ENCODE peak calls at places on chromosomes 12 and 14, in nine cellular contexts. One of them, this sample, is unnamed.

GRCh38 chr14:65000868-65001600 is 14.3 kb downstream of the FNTB start:
- DNase-seq in kidney: no peak
- DNase-seq in lower lobe of right lung: no peak
- DNase-seq in tibial artery: no peak
- DNase-seq in hepatocyte: no peak
- DNase-seq in breast epithelium: no peak
- DNase-seq in gastrocnemius medialis: no peak
- DNase-seq in CD8-positive, alpha-beta memory T cell: no peak
- DNase-seq in ovary: no peak
- DNase-seq in this sample: no peak

GRCh38 chr12:123886931-123887582 is 85.6 kb downstream of the CCDC92 start:
- DNase-seq in kidney: no peak
- DNase-seq in lower lobe of right lung: no peak
- DNase-seq in tibial artery: no peak
- DNase-seq in hepatocyte: no peak
- DNase-seq in breast epithelium: no peak
- DNase-seq in gastrocnemius medialis: no peak
- DNase-seq in CD8-positive, alpha-beta memory T cell: no peak
- DNase-seq in ovary: no peak
- DNase-seq in this sample: no peak

GRCh38 chr14:23633160-23633701 is 2.9 kb upstream of the DHRS2 start:
- DNase-seq in kidney: no peak
- DNase-seq in lower lobe of right lung: no peak
- DNase-seq in tibial artery: no peak
- DNase-seq in hepatocyte: peak; percentile 55
- DNase-seq in breast epithelium: no peak
- DNase-seq in gastrocnemius medialis: no peak
- DNase-seq in CD8-positive, alpha-beta memory T cell: no peak
- DNase-seq in ovary: no peak
- DNase-seq in this sample: no peak

GRCh38 chr12:89856431-89856830 is 147.8 kb upstream of the ATP2B1 start:
- DNase-seq in kidney: no peak
- DNase-seq in lower lobe of right lung: no peak
- DNase-seq in tibial artery: no peak
- DNase-seq in hepatocyte: no peak
- DNase-seq in breast epithelium: no peak
- DNase-seq in gastrocnemius medialis: no peak
- DNase-seq in CD8-positive, alpha-beta memory T cell: no peak
- DNase-seq in ovary: no peak
- DNase-seq in this sample: no peak

GRCh38 chr12:39467432-39467870 is 24.5 kb upstream of the KIF21A start:
- DNase-seq in kidney: no peak
- DNase-seq in lower lobe of right lung: no peak
- DNase-seq in tibial artery: no peak
- DNase-seq in hepatocyte: no peak
- DNase-seq in breast epithelium: no peak
- DNase-seq in gastrocnemius medialis: no peak
- DNase-seq in CD8-positive, alpha-beta memory T cell: no peak
- DNase-seq in ovary: no peak
- DNase-seq in this sample: no peak

GRCh38 chr14:94903338-94903737 is 133.4 kb upstream of the GSC start:
- DNase-seq in kidney: peak; percentile 38
- DNase-seq in lower lobe of right lung: no peak
- DNase-seq in tibial artery: no peak
- DNase-seq in hepatocyte: no peak
- DNase-seq in breast epithelium: no peak
- DNase-seq in gastrocnemius medialis: no peak
- DNase-seq in CD8-positive, alpha-beta memory T cell: no peak
- DNase-seq in ovary: no peak
- DNase-seq in this sample: no peak

GRCh38 chr12:92149563-92149962 is 3.9 kb upstream of the BTG1 start:
- DNase-seq in kidney: no peak
- DNase-seq in lower lobe of right lung: no peak
- DNase-seq in tibial artery: no peak
- DNase-seq in hepatocyte: no peak
- DNase-seq in breast epithelium: no peak
- DNase-seq in gastrocnemius medialis: no peak
- DNase-seq in CD8-positive, alpha-beta memory T cell: no peak
- DNase-seq in ovary: no peak
- DNase-seq in this sample: no peak

GRCh38 chr14:37047996-37048395 is 124.4 kb downstream of the SLC25A21 start:
- DNase-seq in kidney: no peak
- DNase-seq in lower lobe of right lung: no peak
- DNase-seq in tibial artery: no peak
- DNase-seq in hepatocyte: no peak
- DNase-seq in breast epithelium: no peak
- DNase-seq in gastrocnemius medialis: no peak
- DNase-seq in CD8-positive, alpha-beta memory T cell: no peak
- DNase-seq in ovary: no peak
- DNase-seq in this sample: no peak

GRCh38 chr14:67420102-67420739 is 8.3 kb upstream of the PLEK2 start:
- DNase-seq in kidney: no peak
- DNase-seq in lower lobe of right lung: no peak
- DNase-seq in tibial artery: no peak
- DNase-seq in hepatocyte: no peak
- DNase-seq in breast epithelium: no peak
- DNase-seq in gastrocnemius medialis: no peak
- DNase-seq in CD8-positive, alpha-beta memory T cell: peak; percentile 6
- DNase-seq in ovary: no peak
- DNase-seq in this sample: no peak

GRCh38 chr14:87995500-87996275 is 2.7 kb upstream of the GALC start:
- DNase-seq in kidney: no peak
- DNase-seq in lower lobe of right lung: no peak
- DNase-seq in tibial artery: no peak
- DNase-seq in hepatocyte: peak; percentile 8
- DNase-seq in breast epithelium: no peak
- DNase-seq in gastrocnemius medialis: no peak
- DNase-seq in CD8-positive, alpha-beta memory T cell: no peak
- DNase-seq in ovary: no peak
- DNase-seq in this sample: no peak

GRCh38 chr12:99983721-99984258 is 946 bp downstream of the ANKS1B start:
- DNase-seq in kidney: no peak
- DNase-seq in lower lobe of right lung: no peak
- DNase-seq in tibial artery: no peak
- DNase-seq in hepatocyte: peak; percentile 4
- DNase-seq in breast epithelium: no peak
- DNase-seq in gastrocnemius medialis: no peak
- DNase-seq in CD8-positive, alpha-beta memory T cell: no peak
- DNase-seq in ovary: no peak
- DNase-seq in this sample: no peak

GRCh38 chr14:101889898-101890297 is 74.5 kb upstream of the DYNC1H1 start:
- DNase-seq in kidney: no peak
- DNase-seq in lower lobe of right lung: no peak
- DNase-seq in tibial artery: no peak
- DNase-seq in hepatocyte: no peak
- DNase-seq in breast epithelium: no peak
- DNase-seq in gastrocnemius medialis: no peak
- DNase-seq in CD8-positive, alpha-beta memory T cell: peak; percentile 9
- DNase-seq in ovary: no peak
- DNase-seq in this sample: no peak

DNA sequence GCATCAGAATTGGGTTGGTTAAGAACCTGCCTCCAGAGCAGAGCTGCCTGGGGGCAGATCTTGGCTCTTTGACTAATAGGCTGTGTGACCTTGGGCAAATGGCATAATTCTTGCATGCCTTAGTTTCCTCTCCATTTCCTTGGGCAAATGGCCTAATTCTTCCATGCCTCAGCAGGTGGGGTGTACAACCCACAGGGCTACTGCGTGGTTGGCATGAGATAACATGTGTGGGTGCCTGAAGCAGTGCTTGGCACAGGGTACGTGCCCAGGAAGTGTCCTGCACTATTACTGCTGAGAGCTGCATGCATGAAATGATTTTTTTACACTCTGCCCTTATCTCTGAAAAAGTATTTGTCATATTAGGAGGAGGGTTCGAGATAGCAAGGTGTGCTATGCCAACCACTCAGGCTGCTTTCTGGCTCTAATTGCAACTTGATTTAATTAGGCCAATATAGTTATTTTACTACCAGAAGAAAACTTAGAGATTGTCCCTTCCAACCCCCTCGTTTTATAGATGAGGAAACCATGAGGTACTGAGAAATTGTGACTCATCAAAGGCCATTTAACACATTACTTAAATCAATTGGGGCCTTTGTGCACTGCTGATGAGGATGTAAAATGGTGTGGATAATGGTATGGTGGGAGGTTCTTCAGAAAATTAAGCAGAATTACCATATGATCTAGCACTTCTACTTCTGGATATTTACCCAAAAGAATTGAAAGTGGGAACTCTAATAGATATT is 161.6 kb upstream of the HIF1A start:
- DNase-seq in kidney: no peak
- DNase-seq in lower lobe of right lung: no peak
- DNase-seq in tibial artery: no peak
- DNase-seq in hepatocyte: no peak
- DNase-seq in breast epithelium: no peak
- DNase-seq in gastrocnemius medialis: no peak
- DNase-seq in CD8-positive, alpha-beta memory T cell: no peak
- DNase-seq in ovary: no peak
- DNase-seq in this sample: no peak
- H3K4me1 ChIP-seq in kidney: peaks cover 24% of the 10 kb centered on the region
- H3K4me1 ChIP-seq in lower lobe of right lung: peaks cover 51% of the 10 kb centered on the region
- H3K4me1 ChIP-seq in tibial artery: no peaks in the 10 kb centered on the region
- H3K4me1 ChIP-seq in hepatocyte: peaks cover 25% of the 10 kb centered on the region
- H3K4me1 ChIP-seq in breast epithelium: no peaks in the 10 kb centered on the region
- H3K4me1 ChIP-seq in gastrocnemius medialis: peaks cover 10% of the 10 kb centered on the region
- H3K4me1 ChIP-seq in CD8-positive, alpha-beta memory T cell: peaks cover 10% of the 10 kb centered on the region
- H3K4me1 ChIP-seq in ovary: no peaks in the 10 kb centered on the region
- H3K4me1 ChIP-seq in this sample: peaks cover 77% of the 10 kb centered on the region

DNA sequence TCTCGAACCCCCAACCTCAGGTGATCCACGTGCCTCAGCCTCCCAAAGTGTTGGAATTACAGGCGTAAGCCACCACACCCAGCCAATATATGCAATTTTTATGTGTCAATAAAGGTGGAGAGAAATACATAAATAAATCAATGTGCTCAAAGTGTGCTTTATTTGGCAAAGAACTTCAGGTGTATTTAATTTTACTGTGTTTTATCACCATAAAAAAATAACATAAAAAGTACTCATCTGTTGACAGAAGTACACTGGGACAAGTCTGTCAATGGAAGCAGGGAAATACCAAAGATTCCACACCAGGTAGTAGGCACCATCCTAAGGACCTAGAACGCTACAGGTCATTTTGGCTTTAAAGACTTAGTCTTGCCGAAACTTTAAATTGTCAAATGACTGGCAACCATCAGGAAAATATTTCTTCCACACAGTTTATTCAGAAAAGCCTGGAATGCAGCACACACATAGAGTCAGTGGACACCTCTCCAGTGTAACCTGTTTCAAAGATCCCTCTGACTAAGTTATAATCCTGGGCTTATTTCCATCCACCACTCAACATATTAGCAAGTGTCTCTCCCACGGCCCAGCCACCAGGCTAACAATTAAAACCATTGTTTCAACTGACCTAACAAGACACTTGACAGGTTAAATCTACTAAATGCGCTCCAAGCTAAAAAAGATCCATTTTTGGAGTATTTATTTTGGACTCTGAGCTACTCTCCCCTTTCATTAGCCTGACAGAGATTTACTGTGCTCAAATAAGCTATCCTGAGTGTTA is 4.2 kb downstream of the ERO1A start:
- DNase-seq in kidney: no peak
- DNase-seq in lower lobe of right lung: no peak
- DNase-seq in tibial artery: no peak
- DNase-seq in hepatocyte: no peak
- DNase-seq in breast epithelium: no peak
- DNase-seq in gastrocnemius medialis: no peak
- DNase-seq in CD8-positive, alpha-beta memory T cell: no peak
- DNase-seq in ovary: no peak
- DNase-seq in this sample: no peak
- H3K4me3 ChIP-seq in kidney: no peak overlapping the region
- H3K4me3 ChIP-seq in lower lobe of right lung: no peak overlapping the region
- H3K4me3 ChIP-seq in tibial artery: no peak overlapping the region
- H3K4me3 ChIP-seq in hepatocyte: no peak overlapping the region
- H3K4me3 ChIP-seq in breast epithelium: no peak overlapping the region
- H3K4me3 ChIP-seq in gastrocnemius medialis: no peak overlapping the region
- H3K4me3 ChIP-seq in CD8-positive, alpha-beta memory T cell: no peak overlapping the region
- H3K4me3 ChIP-seq in ovary: no peak overlapping the region
- H3K4me3 ChIP-seq in this sample: no peak overlapping the region

DNA sequence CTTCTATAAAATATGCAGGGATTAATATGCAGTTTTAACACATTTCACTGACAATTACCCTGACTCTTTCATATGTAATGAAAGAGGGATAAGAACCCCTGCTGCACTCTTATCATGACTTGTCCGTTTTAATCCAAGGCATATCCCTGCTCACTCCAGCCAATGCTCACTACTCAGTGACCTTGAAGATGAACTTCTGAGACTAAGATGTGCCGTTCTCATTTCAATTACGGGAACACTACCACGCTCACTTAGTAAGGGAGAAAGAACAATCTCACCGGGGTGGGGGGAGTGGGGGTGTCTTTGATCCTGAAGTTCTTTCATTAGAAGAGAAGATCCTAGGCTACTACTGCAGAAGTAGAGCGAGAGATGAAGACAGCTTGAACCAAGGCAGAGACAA is 50.5 kb downstream of the PKP2 start:
- DNase-seq in kidney: no peak
- DNase-seq in lower lobe of right lung: no peak
- DNase-seq in tibial artery: no peak
- DNase-seq in hepatocyte: no peak
- DNase-seq in breast epithelium: no peak
- DNase-seq in gastrocnemius medialis: no peak
- DNase-seq in CD8-positive, alpha-beta memory T cell: no peak
- DNase-seq in ovary: no peak
- DNase-seq in this sample: no peak
- H3K4me1 ChIP-seq in kidney: no peaks in the 10 kb centered on the region
- H3K4me1 ChIP-seq in lower lobe of right lung: no peaks in the 10 kb centered on the region
- H3K4me1 ChIP-seq in tibial artery: no peaks in the 10 kb centered on the region
- H3K4me1 ChIP-seq in hepatocyte: peaks cover 17% of the 10 kb centered on the region
- H3K4me1 ChIP-seq in breast epithelium: no peaks in the 10 kb centered on the region
- H3K4me1 ChIP-seq in gastrocnemius medialis: no peaks in the 10 kb centered on the region
- H3K4me1 ChIP-seq in CD8-positive, alpha-beta memory T cell: no peaks in the 10 kb centered on the region
- H3K4me1 ChIP-seq in ovary: no peaks in the 10 kb centered on the region
- H3K4me1 ChIP-seq in this sample: peaks cover 11% of the 10 kb centered on the region

GRCh38 chr12:116177017-116177416 is 100.5 kb downstream of the MED13L start:
- DNase-seq in kidney: no peak
- DNase-seq in lower lobe of right lung: no peak
- DNase-seq in tibial artery: no peak
- DNase-seq in hepatocyte: no peak
- DNase-seq in breast epithelium: no peak
- DNase-seq in gastrocnemius medialis: no peak
- DNase-seq in CD8-positive, alpha-beta memory T cell: no peak
- DNase-seq in ovary: no peak
- DNase-seq in this sample: no peak

GRCh38 chr12:116171549-116171948 is 105.9 kb downstream of the MED13L start:
- DNase-seq in kidney: no peak
- DNase-seq in lower lobe of right lung: no peak
- DNase-seq in tibial artery: no peak
- DNase-seq in hepatocyte: no peak
- DNase-seq in breast epithelium: no peak
- DNase-seq in gastrocnemius medialis: no peak
- DNase-seq in CD8-positive, alpha-beta memory T cell: no peak
- DNase-seq in ovary: no peak
- DNase-seq in this sample: no peak

GRCh38 chr12:116169071-116169470 is 108.4 kb downstream of the MED13L start:
- DNase-seq in kidney: no peak
- DNase-seq in lower lobe of right lung: no peak
- DNase-seq in tibial artery: no peak
- DNase-seq in hepatocyte: no peak
- DNase-seq in breast epithelium: no peak
- DNase-seq in gastrocnemius medialis: no peak
- DNase-seq in CD8-positive, alpha-beta memory T cell: no peak
- DNase-seq in ovary: no peak
- DNase-seq in this sample: no peak

GRCh38 chr12:116174904-116175303 is 102.6 kb downstream of the MED13L start:
- DNase-seq in kidney: no peak
- DNase-seq in lower lobe of right lung: no peak
- DNase-seq in tibial artery: no peak
- DNase-seq in hepatocyte: no peak
- DNase-seq in breast epithelium: no peak
- DNase-seq in gastrocnemius medialis: no peak
- DNase-seq in CD8-positive, alpha-beta memory T cell: no peak
- DNase-seq in ovary: no peak
- DNase-seq in this sample: no peak

GRCh38 chr12:116172224-116172849 is 105.2 kb downstream of the MED13L start:
- DNase-seq in kidney: no peak
- DNase-seq in lower lobe of right lung: no peak
- DNase-seq in tibial artery: no peak
- DNase-seq in hepatocyte: no peak
- DNase-seq in breast epithelium: no peak
- DNase-seq in gastrocnemius medialis: no peak
- DNase-seq in CD8-positive, alpha-beta memory T cell: no peak
- DNase-seq in ovary: no peak
- DNase-seq in this sample: no peak
- H3K4me3 ChIP-seq in kidney: no peak overlapping the region
- H3K4me3 ChIP-seq in lower lobe of right lung: no peak overlapping the region
- H3K4me3 ChIP-seq in tibial artery: no peak overlapping the region
- H3K4me3 ChIP-seq in hepatocyte: no peak overlapping the region
- H3K4me3 ChIP-seq in breast epithelium: no peak overlapping the region
- H3K4me3 ChIP-seq in gastrocnemius medialis: no peak overlapping the region
- H3K4me3 ChIP-seq in CD8-positive, alpha-beta memory T cell: peak overlapping the region; percentile 32
- H3K4me3 ChIP-seq in ovary: no peak overlapping the region
- H3K4me3 ChIP-seq in this sample: no peak overlapping the region

This sample was measured in heart right ventricle.